ENCODE peak calls at places on chromosomes 2 and 18, in five cellular contexts. One of them, this sample, is unnamed.

GRCh38 chr2:23609254-23609653 is 224.3 kb downstream of the KLHL29 start:
- DNase-seq in tibial artery: no peak
- DNase-seq in right atrium auricular region: no peak
- DNase-seq in A549: no peak
- DNase-seq in lower lobe of right lung: peak; percentile 8
- DNase-seq in this sample: no peak

GRCh38 chr2:220228310-220229006 is 601.0 kb downstream of the SLC4A3 start:
- DNase-seq in right atrium auricular region: no peak
- DNase-seq in tibial artery: no peak
- DNase-seq in lower lobe of right lung: no peak
- DNase-seq in A549: peak; percentile 97
- DNase-seq in this sample: peak; percentile 96

GRCh38 chr2:20231632-20232031 is 6.7 kb upstream of the SDC1 start:
- DNase-seq in tibial artery: no peak
- DNase-seq in right atrium auricular region: peak; percentile 52
- DNase-seq in lower lobe of right lung: no peak
- DNase-seq in A549: peak; percentile 87
- DNase-seq in this sample: no peak

GRCh38 chr18:46481048-46481846 is 175.8 kb downstream of the LOXHD1 start:
- DNase-seq in lower lobe of right lung: no peak
- DNase-seq in right atrium auricular region: no peak
- DNase-seq in A549: peak; percentile 35
- DNase-seq in tibial artery: no peak
- DNase-seq in this sample: peak; percentile 18

GRCh38 chr2:23525137-23525765 is 140.3 kb downstream of the KLHL29 start:
- DNase-seq in lower lobe of right lung: no peak
- DNase-seq in tibial artery: no peak
- DNase-seq in right atrium auricular region: no peak
- DNase-seq in A549: no peak
- DNase-seq in this sample: no peak

GRCh38 chr18:9403795-9404564 is 69.4 kb downstream of the TWSG1 start:
- DNase-seq in lower lobe of right lung: no peak
- DNase-seq in right atrium auricular region: no peak
- DNase-seq in A549: no peak
- DNase-seq in tibial artery: no peak
- DNase-seq in this sample: no peak

GRCh38 chr2:191864623-191865521 is 18.0 kb upstream of the CAVIN2 start:
- DNase-seq in right atrium auricular region: no peak
- DNase-seq in A549: peak; percentile 37
- DNase-seq in tibial artery: no peak
- DNase-seq in lower lobe of right lung: no peak
- DNase-seq in this sample: no peak

GRCh38 chr18:63476666-63477065 is at the start of gene SERPINB5:
- DNase-seq in A549: no peak
- DNase-seq in tibial artery: no peak
- DNase-seq in lower lobe of right lung: peak; percentile 48
- DNase-seq in right atrium auricular region: no peak
- DNase-seq in this sample: no peak

GRCh38 chr2:239344857-239345216 is 56.0 kb downstream of the HDAC4 start:
- DNase-seq in lower lobe of right lung: peak; percentile 65
- DNase-seq in right atrium auricular region: no peak
- DNase-seq in tibial artery: no peak
- DNase-seq in A549: no peak
- DNase-seq in this sample: no peak

GRCh38 chr2:127913808-127914457 is 28.2 kb upstream of the AMMECR1L start:
- DNase-seq in A549: peak; percentile 65
- DNase-seq in right atrium auricular region: no peak
- DNase-seq in lower lobe of right lung: no peak
- DNase-seq in tibial artery: no peak
- DNase-seq in this sample: no peak

GRCh38 chr2:128236491-128237035 is 82.1 kb downstream of the HS6ST1 start:
- DNase-seq in tibial artery: no peak
- DNase-seq in lower lobe of right lung: no peak
- DNase-seq in right atrium auricular region: peak; percentile 36
- DNase-seq in A549: no peak
- DNase-seq in this sample: peak; percentile 59

GRCh38 chr2:221616561-221616960 is 44.5 kb upstream of the EPHA4 start:
- DNase-seq in lower lobe of right lung: no peak
- DNase-seq in A549: no peak
- DNase-seq in right atrium auricular region: no peak
- DNase-seq in tibial artery: no peak
- DNase-seq in this sample: no peak

GRCh38 chr2:235773188-235773928 is 279.5 kb downstream of the AGAP1 start:
- DNase-seq in tibial artery: no peak
- DNase-seq in right atrium auricular region: no peak
- DNase-seq in lower lobe of right lung: no peak
- DNase-seq in A549: no peak
- DNase-seq in this sample: no peak

GRCh38 chr2:89833780-89834117 is 1142.3 kb downstream of the RPIA start:
- DNase-seq in right atrium auricular region: no peak
- DNase-seq in tibial artery: no peak
- DNase-seq in A549: no peak
- DNase-seq in lower lobe of right lung: no peak
- DNase-seq in this sample: no peak

GRCh38 chr18:80247403-80247916 is at the start of gene PARD6G:
- DNase-seq in A549: peak; percentile 45
- DNase-seq in right atrium auricular region: peak; percentile 74
- DNase-seq in lower lobe of right lung: peak; percentile 84
- DNase-seq in tibial artery: peak; percentile 55
- DNase-seq in this sample: peak; percentile 20

GRCh38 chr2:23250371-23250770 is 134.6 kb upstream of the KLHL29 start:
- DNase-seq in A549: no peak
- DNase-seq in tibial artery: no peak
- DNase-seq in right atrium auricular region: no peak
- DNase-seq in lower lobe of right lung: no peak
- DNase-seq in this sample: no peak

GRCh38 chr2:51662187-51662586 is 630.3 kb upstream of the NRXN1 start:
- DNase-seq in right atrium auricular region: no peak
- DNase-seq in lower lobe of right lung: no peak
- DNase-seq in A549: no peak
- DNase-seq in tibial artery: no peak
- DNase-seq in this sample: no peak

GRCh38 chr2:167929461-167929860 is 317.9 kb downstream of the STK39 start:
- DNase-seq in right atrium auricular region: no peak
- DNase-seq in lower lobe of right lung: no peak
- DNase-seq in A549: no peak
- DNase-seq in tibial artery: no peak
- DNase-seq in this sample: no peak

GRCh38 chr2:127655209-127656073 is 9.5 kb downstream of the GPR17 start:
- DNase-seq in A549: no peak
- DNase-seq in right atrium auricular region: no peak
- DNase-seq in lower lobe of right lung: peak; percentile 39
- DNase-seq in tibial artery: no peak
- DNase-seq in this sample: no peak

GRCh38 chr18:13376298-13376840 is 157.8 kb downstream of the LDLRAD4 start:
- DNase-seq in A549: no peak
- DNase-seq in lower lobe of right lung: no peak
- DNase-seq in tibial artery: no peak
- DNase-seq in right atrium auricular region: peak; percentile 51
- DNase-seq in this sample: no peak

DNA sequence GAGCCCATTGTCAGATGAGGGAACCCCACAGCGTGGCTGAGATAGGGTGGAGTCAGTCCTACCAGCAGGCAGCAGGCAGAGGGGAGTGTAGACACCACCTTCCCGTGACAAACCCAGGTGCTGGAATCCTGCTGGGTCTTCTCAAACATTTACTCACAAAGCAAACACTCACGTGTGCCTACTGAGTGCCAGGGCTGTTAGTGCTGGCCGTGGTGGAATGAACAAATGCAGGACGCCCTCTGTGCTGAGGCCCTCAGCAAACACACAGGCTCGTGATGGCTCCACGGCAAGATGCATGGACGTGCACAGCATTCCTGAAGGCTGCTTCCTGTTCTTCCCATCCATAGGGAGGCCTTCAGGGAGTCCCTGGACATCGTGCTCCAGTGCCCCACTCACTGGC is 181.6 kb upstream of the TPO start:
- DNase-seq in tibial artery: no peak
- DNase-seq in A549: peak; percentile 9
- DNase-seq in lower lobe of right lung: no peak
- DNase-seq in right atrium auricular region: no peak
- DNase-seq in this sample: no peak
- H3K27ac ChIP-seq in tibial artery: no peak overlapping the region
- H3K27ac ChIP-seq in A549: no peak overlapping the region
- H3K27ac ChIP-seq in lower lobe of right lung: no peak overlapping the region
- H3K27ac ChIP-seq in right atrium auricular region: no peak overlapping the region
- H3K27ac ChIP-seq in this sample: no peak overlapping the region

GRCh38 chr2:95165030-95165370 is 609 bp upstream of the ZNF2 start:
- DNase-seq in A549: no peak
- DNase-seq in tibial artery: no peak
- DNase-seq in lower lobe of right lung: no peak
- DNase-seq in right atrium auricular region: no peak
- DNase-seq in this sample: no peak

GRCh38 chr2:95158891-95159619 is 593 bp downstream of the ZNF514 start:
- DNase-seq in lower lobe of right lung: peak; percentile 73
- DNase-seq in right atrium auricular region: no peak
- DNase-seq in A549: peak; percentile 51
- DNase-seq in tibial artery: peak; percentile 40
- DNase-seq in this sample: no peak

GRCh38 chr2:95158441-95158840 is 1.2 kb downstream of the ZNF514 start:
- DNase-seq in right atrium auricular region: no peak
- DNase-seq in lower lobe of right lung: no peak
- DNase-seq in A549: no peak
- DNase-seq in tibial artery: no peak
- DNase-seq in this sample: no peak

GRCh38 chr2:95165371-95166064 is at the start of gene ZNF2:
- DNase-seq in A549: peak; percentile 99
- DNase-seq in lower lobe of right lung: peak; percentile 98
- DNase-seq in right atrium auricular region: peak; percentile 98
- DNase-seq in tibial artery: peak; percentile 98
- DNase-seq in this sample: peak; percentile 94

GRCh38 chr2:95159690-95160449 is at the start of gene ZNF514:
- DNase-seq in lower lobe of right lung: peak; percentile 90
- DNase-seq in A549: peak; percentile 71
- DNase-seq in right atrium auricular region: peak; percentile 74
- DNase-seq in tibial artery: peak; percentile 77
- DNase-seq in this sample: peak; percentile 23
- TF ChIP-seq CTCF in lower lobe of right lung: no peak
- TF ChIP-seq CTCF in A549: no peak
- TF ChIP-seq CTCF in right atrium auricular region: no peak
- TF ChIP-seq CTCF in tibial artery: no peak
- TF ChIP-seq CTCF in this sample: no peak

GRCh38 chr2:233332125-233332524 is 22.2 kb upstream of the DGKD start:
- DNase-seq in A549: no peak
- DNase-seq in right atrium auricular region: no peak
- DNase-seq in lower lobe of right lung: no peak
- DNase-seq in tibial artery: no peak
- DNase-seq in this sample: no peak
- H3K27ac ChIP-seq in A549: no peak overlapping the region
- H3K27ac ChIP-seq in right atrium auricular region: peak overlapping the region; percentile 25
- H3K27ac ChIP-seq in lower lobe of right lung: peak overlapping the region; percentile 50
- H3K27ac ChIP-seq in tibial artery: no peak overlapping the region
- H3K27ac ChIP-seq in this sample: no peak overlapping the region

GRCh38 chr2:7029291-7030059 is 112.3 kb downstream of the RNF144A start:
- DNase-seq in A549: no peak
- DNase-seq in right atrium auricular region: no peak
- DNase-seq in tibial artery: no peak
- DNase-seq in lower lobe of right lung: no peak
- DNase-seq in this sample: no peak
- TF ChIP-seq CTCF in A549: no peak
- TF ChIP-seq CTCF in right atrium auricular region: no peak
- TF ChIP-seq CTCF in tibial artery: no peak
- TF ChIP-seq CTCF in lower lobe of right lung: no peak
- TF ChIP-seq CTCF in this sample: no peak

GRCh38 chr2:28621172-28622100 is 125.6 kb downstream of the PLB1 start:
- DNase-seq in lower lobe of right lung: peak; percentile 69
- DNase-seq in tibial artery: peak; percentile 97
- DNase-seq in right atrium auricular region: peak; percentile 94
- DNase-seq in A549: peak; percentile 68
- DNase-seq in this sample: peak; percentile 81

GRCh38 chr2:28620801-28621171 is 124.9 kb downstream of the PLB1 start:
- DNase-seq in tibial artery: no peak
- DNase-seq in right atrium auricular region: no peak
- DNase-seq in A549: no peak
- DNase-seq in lower lobe of right lung: no peak
- DNase-seq in this sample: no peak

GRCh38 chr2:28619213-28620196 is 123.6 kb downstream of the PLB1 start:
- DNase-seq in tibial artery: no peak
- DNase-seq in A549: no peak
- DNase-seq in right atrium auricular region: no peak
- DNase-seq in lower lobe of right lung: no peak
- DNase-seq in this sample: no peak

GRCh38 chr2:28622101-28622499 is 126.2 kb downstream of the PLB1 start:
- DNase-seq in A549: no peak
- DNase-seq in lower lobe of right lung: no peak
- DNase-seq in right atrium auricular region: no peak
- DNase-seq in tibial artery: no peak
- DNase-seq in this sample: no peak

DNA sequence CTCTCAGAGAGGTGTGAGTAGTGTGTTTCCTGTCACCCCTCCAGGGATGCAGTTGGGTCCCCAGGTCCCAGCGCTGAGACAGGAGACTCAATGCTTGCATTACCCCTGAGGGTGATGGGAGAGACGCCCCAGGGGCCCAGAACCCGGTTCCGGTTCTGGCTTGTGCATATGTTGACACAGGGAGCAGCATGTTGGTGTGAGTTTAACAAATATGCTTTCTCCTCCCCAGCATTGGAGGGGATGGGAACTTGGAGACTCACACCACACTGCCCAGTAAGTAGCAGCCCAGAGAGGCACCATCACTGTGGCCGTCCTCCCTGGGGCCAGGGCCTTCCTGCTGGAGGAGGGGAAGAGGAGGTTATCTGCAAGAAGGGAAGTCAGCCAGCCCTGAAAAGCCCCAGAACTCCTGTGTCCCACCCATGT is 124.5 kb downstream of the PLB1 start:
- DNase-seq in A549: no peak
- DNase-seq in tibial artery: no peak
- DNase-seq in lower lobe of right lung: no peak
- DNase-seq in right atrium auricular region: no peak
- DNase-seq in this sample: no peak
- H3K27ac ChIP-seq in A549: peak overlapping the region; percentile 42
- H3K27ac ChIP-seq in tibial artery: peak overlapping the region; percentile 98
- H3K27ac ChIP-seq in lower lobe of right lung: peak overlapping the region; percentile 91
- H3K27ac ChIP-seq in right atrium auricular region: peak overlapping the region; percentile 76
- H3K27ac ChIP-seq in this sample: no peak overlapping the region

This sample was measured in AG04450.